ENCODE peak calls at places on chromosomes 11 and 22, in four cellular contexts. R is neuronal stem cell, B is H9, M is H1. X is an unnamed sample.

GRCh38 chr11:57161351-57161750 is 20.4 kb upstream of the LRRC55 start:
- DNase-seq in R (no peak), B (no peak), M (no peak), X (no peak)

GRCh38 chr11:23586188-23586587 is 725.9 kb upstream of the CCDC179 start:
- DNase-seq in R (no peak), B (no peak), M (no peak), X (no peak)

GRCh38 chr11:88106685-88107084 is 68.6 kb downstream of the RAB38 start:
- DNase-seq in R (no peak), B (no peak), M (no peak), X (no peak)

GRCh38 chr22:37906364-37907008 is 389 bp downstream of the MICALL1 start:
- DNase-seq in R (no peak), B (no peak), M (no peak), X (peak)

GRCh38 chr11:106077609-106078517 is at the start of gene AASDHPPT:
- DNase-seq in R (no peak), B (no peak), M (no peak), X (no peak)

GRCh38 chr11:12838463-12839120 is 164.4 kb downstream of the TEAD1 start:
- DNase-seq in R (no peak), B (no peak), M (no peak), X (no peak)

GRCh38 chr11:111911563-111912401 is at the start of gene CRYAB:
- DNase-seq in R (no peak), B (peak), M (no peak), X (peak)

GRCh38 chr22:44578115-44578457 is 80.1 kb upstream of the RTL6 start:
- DNase-seq in R (no peak), B (no peak), M (no peak), X (no peak)

GRCh38 chr11:70650075-70650909 is 252.0 kb downstream of the CTTN start:
- DNase-seq in R (peak), B (peak), M (no peak), X (peak)

GRCh38 chr11:20980736-20981135 is 311.4 kb downstream of the NELL1 start:
- DNase-seq in R (no peak), B (no peak), M (no peak), X (no peak)

GRCh38 chr11:57475191-57475590 is 14.9 kb downstream of the RTN4RL2 start:
- DNase-seq in R (no peak), B (no peak), M (no peak), X (no peak)

GRCh38 chr11:119764108-119764874 is 35.3 kb upstream of the NECTIN1 start:
- DNase-seq in R (no peak), B (no peak), M (no peak), X (no peak)

GRCh38 chr11:38824573-38824972 is 2226.5 kb upstream of the RAG2 start:
- DNase-seq in R (no peak), B (no peak), M (no peak), X (peak)

DNA sequence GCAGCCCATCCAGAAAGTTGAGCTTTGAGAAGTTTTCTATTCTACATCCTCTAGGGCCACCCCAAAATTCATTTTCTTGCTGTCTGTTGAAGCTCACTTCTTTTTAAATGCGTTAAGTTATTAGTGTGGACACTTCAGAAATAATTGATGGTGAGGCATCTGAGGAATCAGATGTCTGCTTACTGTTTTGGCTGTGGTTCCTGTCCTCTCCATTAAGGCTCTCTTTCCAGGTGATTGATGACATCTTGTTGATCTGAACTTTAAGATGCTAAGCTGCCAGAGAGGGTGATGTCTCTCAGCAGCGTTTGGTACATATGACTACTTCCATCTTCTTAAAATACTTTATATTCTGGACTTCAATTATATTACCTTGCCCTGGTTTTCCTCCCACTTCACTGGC is 45.2 kb downstream of the FAT3 start:
- DNase-seq in R (no peak), B (no peak), M (no peak), X (no peak)
- H2BK12ac ChIP-seq in R (no peak), B (no peak), M (no peak), X (no peak)

GRCh38 chr22:32602154-32602553 is 127.5 kb downstream of the FBXO7 start:
- DNase-seq in R (no peak), B (no peak), M (no peak), X (no peak)

GRCh38 chr22:32603651-32604540 is 129.3 kb downstream of the FBXO7 start:
- DNase-seq in R (no peak), B (no peak), M (no peak), X (no peak)

GRCh38 chr22:32607086-32607485 is 132.5 kb downstream of the FBXO7 start:
- DNase-seq in R (no peak), B (no peak), M (no peak), X (peak)

GRCh38 chr22:32606181-32606580 is 131.6 kb downstream of the FBXO7 start:
- DNase-seq in R (no peak), B (no peak), M (no peak), X (no peak)

GRCh38 chr22:32605576-32605975 is 131.0 kb downstream of the FBXO7 start:
- DNase-seq in R (no peak), B (no peak), M (no peak), X (no peak)
- H2BK12ac ChIP-seq in R (no peak), B (no peak), M (no peak), X (no peak)

GRCh38 chr11:110908401-110909106 is 196.3 kb upstream of the ARHGAP20 start:
- DNase-seq in R (no peak), B (no peak), M (no peak), X (peak)

GRCh38 chr11:110912437-110912836 is 200.2 kb upstream of the ARHGAP20 start:
- DNase-seq in R (no peak), B (no peak), M (no peak), X (no peak)

GRCh38 chr11:110907629-110908028 is 195.4 kb upstream of the ARHGAP20 start:
- DNase-seq in R (no peak), B (no peak), M (no peak), X (peak)

GRCh38 chr11:110903830-110904229 is 191.6 kb upstream of the ARHGAP20 start:
- DNase-seq in R (no peak), B (no peak), M (no peak), X (peak)

GRCh38 chr11:110909331-110909730 is 197.1 kb upstream of the ARHGAP20 start:
- DNase-seq in R (no peak), B (no peak), M (no peak), X (no peak)
- H2BK12ac ChIP-seq in R (no peak), B (no peak), M (no peak), X (no peak)

GRCh38 chr11:84130646-84131427 is 844.7 kb upstream of the CCDC90B start:
- DNase-seq in R (no peak), B (no peak), M (no peak), X (peak)
- H2BK12ac ChIP-seq in R (no peak), B (no peak), M (no peak), X (no peak)

GRCh38 chr22:36424901-36425579 is 37.3 kb upstream of the MYH9 start:
- DNase-seq in R (no peak), B (no peak), M (no peak), X (no peak)
- H2BK12ac ChIP-seq in R (no peak), B (no peak), M (peak), X (peak)

GRCh38 chr11:114109206-114110090 is 49.9 kb downstream of the ZBTB16 start:
- DNase-seq in R (no peak), B (no peak), M (no peak), X (peak)
- H2BK12ac ChIP-seq in R (no peak), B (no peak), M (no peak), X (peak)

GRCh38 chr11:64856382-64857227 is 12.2 kb upstream of the CDC42BPG start:
- DNase-seq in R (no peak), B (no peak), M (no peak), X (peak)

GRCh38 chr11:64854157-64854533 is 9.7 kb upstream of the CDC42BPG start:
- DNase-seq in R (no peak), B (no peak), M (no peak), X (no peak)

GRCh38 chr11:64857485-64857884 is 13.0 kb upstream of the CDC42BPG start:
- DNase-seq in R (no peak), B (no peak), M (no peak), X (no peak)

GRCh38 chr11:64854534-64855502 is 10.4 kb upstream of the CDC42BPG start:
- DNase-seq in R (no peak), B (no peak), M (no peak), X (peak)

GRCh38 chr11:64855596-64856304 is 11.3 kb upstream of the CDC42BPG start:
- DNase-seq in R (no peak), B (no peak), M (no peak), X (peak)
- H2BK12ac ChIP-seq in R (no peak), B (no peak), M (no peak), X (peak)

DNA sequence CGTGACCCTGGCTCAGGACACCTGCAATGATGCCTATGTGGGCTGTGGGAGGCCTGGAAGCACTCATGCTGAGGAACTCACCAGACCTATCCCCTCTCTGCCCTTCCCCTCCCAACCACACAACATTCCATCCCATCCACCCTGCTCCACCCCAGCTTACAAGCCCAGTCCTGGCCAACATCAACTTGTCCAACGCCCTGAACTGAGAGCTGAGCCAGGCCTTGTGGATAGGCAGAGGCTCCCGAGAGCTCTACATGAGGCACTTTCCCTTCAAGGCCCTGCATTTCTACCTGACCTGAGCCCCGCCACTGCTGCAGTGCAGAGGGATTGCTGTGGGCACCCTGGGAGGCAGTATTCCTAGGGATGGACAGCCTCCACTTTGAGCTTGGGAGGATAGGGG is 112.4 kb downstream of the PDE2A start:
- DNase-seq in R (no peak), B (peak), M (no peak), X (no peak)
- H2BK12ac ChIP-seq in R (no peak), B (no peak), M (no peak), X (no peak)